ENCODE peak calls at places on chromosomes 12 and 14, in five cellular contexts. S is choroid plexus epithelial cell, N is neural crest cell, P is neural progenitor cell, Z is breast epithelium. M is an unnamed sample.

GRCh38 chr12:6551063-6551461 is 4.8 kb downstream of the IFFO1 start:
- DNase-seq in S (no peak), N (no peak), P (no peak), Z (no peak), M (no peak)

GRCh38 chr14:23639048-23639890 is 3.1 kb downstream of the DHRS2 start:
- DNase-seq in S (no peak), N (no peak), P (no peak), Z (peak; percentile 15), M (no peak)

GRCh38 chr12:11777962-11778361 is 128.5 kb downstream of the ETV6 start:
- DNase-seq in S (no peak), N (no peak), P (no peak), Z (no peak), M (no peak)

GRCh38 chr12:24860546-24860945 is 88.4 kb downstream of the BCAT1 start:
- DNase-seq in S (peak; percentile 75), N (no peak), P (no peak), Z (no peak), M (no peak)

GRCh38 chr12:46187023-46187422 is 81.8 kb downstream of the SLC38A1 start:
- DNase-seq in S (peak; percentile 88), N (no peak), P (no peak), Z (peak; percentile 55), M (no peak)

GRCh38 chr14:102323102-102323501 is 3.6 kb downstream of the ZNF839 start:
- DNase-seq in S (peak; percentile 91), N (no peak), P (peak; percentile 65), Z (peak; percentile 72), M (no peak)

GRCh38 chr14:30610719-30611388 is 11.3 kb upstream of the SCFD1 start:
- DNase-seq in S (peak; percentile 94), N (no peak), P (no peak), Z (no peak), M (no peak)

GRCh38 chr12:130114952-130115351 is 47.3 kb upstream of the FZD10 start:
- DNase-seq in S (no peak), N (no peak), P (no peak), Z (no peak), M (no peak)

GRCh38 chr12:47949441-47950341 is 13.7 kb upstream of the TMEM106C start:
- DNase-seq in S (peak; percentile 83), N (peak; percentile 72), P (peak; percentile 91), Z (peak; percentile 85), M (peak; percentile 85)

GRCh38 chr14:52950410-52950897 is 396 bp downstream of the FERMT2 start:
- DNase-seq in S (peak; percentile 42), N (peak; percentile 55), P (peak; percentile 74), Z (peak; percentile 51), M (peak; percentile 71)

GRCh38 chr12:101783150-101783549 is 43.9 kb upstream of the SYCP3 start:
- DNase-seq in S (no peak), N (no peak), P (no peak), Z (no peak), M (no peak)

GRCh38 chr12:79296128-79296527 is 394.6 kb downstream of the PAWR start:
- DNase-seq in S (no peak), N (no peak), P (no peak), Z (no peak), M (no peak)

GRCh38 chr14:34355584-34356266 is 106.3 kb downstream of the SPTSSA start:
- DNase-seq in S (peak; percentile 69), N (no peak), P (no peak), Z (peak; percentile 64), M (no peak)

GRCh38 chr14:52879958-52880357 is 70.9 kb downstream of the FERMT2 start:
- DNase-seq in S (peak; percentile 55), N (no peak), P (no peak), Z (no peak), M (no peak)

GRCh38 chr12:65300679-65301349 is 22.3 kb downstream of the MSRB3 start:
- DNase-seq in S (peak; percentile 58), N (no peak), P (peak; percentile 46), Z (no peak), M (peak; percentile 12)

GRCh38 chr14:104093366-104094055 is 8.0 kb downstream of the ASPG start:
- DNase-seq in S (peak; percentile 6), N (no peak), P (no peak), Z (no peak), M (peak; percentile 34)

GRCh38 chr14:36843410-36843809 is 181.8 kb downstream of the PAX9 start:
- DNase-seq in S (no peak), N (no peak), P (no peak), Z (no peak), M (no peak)

GRCh38 chr12:480831-481230 is 21.1 kb downstream of the B4GALNT3 start:
- DNase-seq in S (no peak), N (no peak), P (no peak), Z (no peak), M (no peak)

GRCh38 chr14:41925409-41925808 is 318.7 kb downstream of the LRFN5 start:
- DNase-seq in S (peak; percentile 43), N (no peak), P (peak; percentile 48), Z (no peak), M (no peak)

GRCh38 chr12:56988207-56988739 is 18.1 kb downstream of the ZBTB39 start:
- DNase-seq in S (no peak), N (no peak), P (no peak), Z (no peak), M (no peak)

GRCh38 chr12:509494-509893 is 49.8 kb downstream of the B4GALNT3 start:
- DNase-seq in S (peak; percentile 30), N (no peak), P (peak; percentile 27), Z (no peak), M (no peak)

GRCh38 chr12:115378296-115378695 is 694.3 kb upstream of the TBX3 start:
- DNase-seq in S (no peak), N (no peak), P (no peak), Z (no peak), M (no peak)

GRCh38 chr12:127729381-127729780 is 537.6 kb upstream of the TMEM132C start:
- DNase-seq in S (peak; percentile 2), N (no peak), P (no peak), Z (no peak), M (no peak)

GRCh38 chr14:69285661-69286255 is 25.8 kb downstream of the GALNT16 start:
- DNase-seq in S (no peak), N (no peak), P (no peak), Z (no peak), M (no peak)

GRCh38 chr14:69288956-69289705 is 29.2 kb downstream of the GALNT16 start:
- DNase-seq in S (no peak), N (no peak), P (no peak), Z (no peak), M (no peak)

GRCh38 chr14:69287096-69287991 is 27.4 kb downstream of the GALNT16 start:
- DNase-seq in S (peak; percentile 49), N (no peak), P (peak; percentile 29), Z (no peak), M (no peak)

GRCh38 chr14:69289811-69290520 is 30.0 kb downstream of the GALNT16 start:
- DNase-seq in S (no peak), N (no peak), P (no peak), Z (no peak), M (no peak)

GRCh38 chr14:69288001-69288771 is 28.2 kb downstream of the GALNT16 start:
- DNase-seq in S (peak; percentile 80), N (peak; percentile 16), P (peak; percentile 60), Z (peak; percentile 35), M (peak; percentile 23)
- TF ChIP-seq CTCF in S (peak; percentile 70), N (peak; percentile 47), P (peak; percentile 56), Z (peak; percentile 29), M (peak; percentile 34)

DNA sequence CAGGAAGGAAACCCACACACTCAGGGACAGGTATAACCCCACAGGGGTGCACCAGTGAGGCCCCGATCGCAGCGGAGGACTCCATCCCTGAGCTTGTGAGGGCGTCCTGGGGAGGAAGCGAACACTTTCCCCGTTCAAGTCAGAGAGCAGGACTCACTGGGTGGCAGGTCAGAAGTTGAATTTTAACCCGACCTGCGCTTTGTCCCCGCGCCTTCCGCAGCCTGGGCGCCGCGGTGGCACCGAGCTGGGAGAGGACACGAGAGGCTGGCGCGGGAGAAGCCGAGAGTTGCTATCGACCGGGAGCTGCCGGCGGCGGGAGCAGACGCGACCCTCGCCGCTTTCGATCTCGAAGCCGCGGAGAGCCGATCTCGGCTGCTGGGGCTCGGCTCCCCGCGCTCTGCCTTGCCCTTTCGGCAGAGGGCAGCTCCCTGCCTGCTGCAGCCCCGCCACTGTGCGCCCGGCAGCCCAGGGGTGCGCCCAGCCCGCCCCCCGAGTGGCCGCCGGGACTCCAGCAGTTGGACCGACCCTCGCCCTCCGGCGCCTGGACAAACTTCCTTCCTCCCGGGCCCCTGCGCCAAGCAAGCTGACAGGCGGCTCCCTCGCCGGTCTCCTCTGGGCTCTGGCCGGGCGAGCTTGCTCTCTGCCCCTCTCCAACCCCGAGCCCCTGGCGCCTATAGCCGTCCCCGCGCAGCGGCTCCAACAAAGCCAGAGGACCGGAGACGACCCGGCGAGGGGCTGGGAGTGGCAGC is 918 bp downstream of the LIN7A start:
- DNase-seq in S (peak; percentile 28), N (peak; percentile 49), P (peak; percentile 80), Z (peak; percentile 28), M (peak; percentile 65)
- TF ChIP-seq CTCF in S (no peak), N (no peak), P (peak; percentile 11), Z (no peak), M (no peak)

GRCh38 chr12:19402743-19403400 is 36.4 kb upstream of the AEBP2 start:
- DNase-seq in S (peak; percentile 62), N (no peak), P (no peak), Z (no peak), M (no peak)
- TF ChIP-seq CTCF in S (no peak), N (no peak), P (no peak), Z (no peak), M (no peak)

GRCh38 chr14:77068515-77069200 is 29.4 kb upstream of the CIPC start:
- DNase-seq in S (no peak), N (no peak), P (no peak), Z (no peak), M (no peak)
- TF ChIP-seq CTCF in S (no peak), N (peak; percentile 16), P (no peak), Z (peak; percentile 8), M (no peak)

M was measured in nephron progenitor cell.